ENCODE peak calls at places on chromosome 5, in ten cellular contexts. G, V, F, W, A, D, J, S, P and Y are unnamed samples.

GRCh38 chr5:36740259-36740898 is 134.0 kb downstream of the SLC1A3 start:
- DNase-seq in G (no peak), V (no peak), F (peak), W (no peak), A (no peak), D (no peak), J (no peak), S (no peak), P (no peak), Y (no peak)

GRCh38 chr5:1037123-1037670 is 28.6 kb downstream of the NKD2 start:
- DNase-seq in G (no peak), V (no peak), F (no peak), W (no peak), A (no peak), D (no peak), J (no peak), S (no peak), P (no peak), Y (no peak)

GRCh38 chr5:147613359-147613758 is 103.5 kb upstream of the DPYSL3 start:
- DNase-seq in G (no peak), V (no peak), F (peak), W (no peak), A (no peak), D (no peak), J (no peak), S (peak), P (no peak), Y (peak)

GRCh38 chr5:83069406-83069805 is 7.8 kb downstream of the TMEM167A start:
- DNase-seq in G (no peak), V (peak), F (no peak), W (no peak), A (no peak), D (no peak), J (no peak), S (no peak), P (no peak), Y (no peak)

GRCh38 chr5:172688735-172689572 is 47.9 kb downstream of the NEURL1B start:
- DNase-seq in G (no peak), V (peak), F (no peak), W (no peak), A (no peak), D (peak), J (no peak), S (no peak), P (no peak), Y (no peak)

GRCh38 chr5:97489010-97489840 is 306.2 kb upstream of the RIOK2 start:
- DNase-seq in G (no peak), V (no peak), F (no peak), W (no peak), A (no peak), D (no peak), J (no peak), S (no peak), P (no peak), Y (no peak)

GRCh38 chr5:154756203-154756870 is 1.2 kb downstream of the LARP1 start:
- DNase-seq in G (peak), V (peak), F (no peak), W (peak), A (peak), D (peak), J (peak), S (no peak), P (peak), Y (no peak)

GRCh38 chr5:25025836-25026235 is 381.1 kb upstream of the CDH10 start:
- DNase-seq in G (no peak), V (no peak), F (no peak), W (no peak), A (no peak), D (no peak), J (no peak), S (no peak), P (no peak), Y (no peak)

GRCh38 chr5:1521054-1521453 is 2.7 kb downstream of the LPCAT1 start:
- DNase-seq in G (no peak), V (no peak), F (no peak), W (no peak), A (no peak), D (no peak), J (no peak), S (no peak), P (no peak), Y (no peak)

GRCh38 chr5:61353293-61353692 is 21.2 kb downstream of the ZSWIM6 start:
- DNase-seq in G (no peak), V (no peak), F (no peak), W (no peak), A (no peak), D (no peak), J (no peak), S (no peak), P (no peak), Y (no peak)

GRCh38 chr5:159877894-159878448 is 38.3 kb upstream of the ADRA1B start:
- DNase-seq in G (no peak), V (no peak), F (no peak), W (no peak), A (no peak), D (no peak), J (no peak), S (no peak), P (no peak), Y (no peak)

GRCh38 chr5:31270396-31270795 is 76.9 kb downstream of the CDH6 start:
- DNase-seq in G (no peak), V (peak), F (peak), W (peak), A (no peak), D (peak), J (no peak), S (no peak), P (no peak), Y (no peak)

GRCh38 chr5:30239331-30240022 is 954.0 kb upstream of the CDH6 start:
- DNase-seq in G (no peak), V (no peak), F (no peak), W (no peak), A (no peak), D (no peak), J (no peak), S (no peak), P (no peak), Y (no peak)

GRCh38 chr5:57174128-57174849 is 430 bp downstream of the GPBP1 start:
- DNase-seq in G (no peak), V (peak), F (no peak), W (no peak), A (no peak), D (peak), J (peak), S (no peak), P (peak), Y (no peak)

GRCh38 chr5:159242656-159243055 is 20.4 kb upstream of the UBLCP1 start:
- DNase-seq in G (no peak), V (no peak), F (no peak), W (no peak), A (no peak), D (no peak), J (no peak), S (no peak), P (no peak), Y (no peak)

GRCh38 chr5:95720094-95720793 is 10.9 kb upstream of the RHOBTB3 start:
- DNase-seq in G (no peak), V (no peak), F (no peak), W (no peak), A (no peak), D (no peak), J (no peak), S (no peak), P (no peak), Y (no peak)

GRCh38 chr5:136998864-136999263 is 500.3 kb downstream of the SPOCK1 start:
- DNase-seq in G (no peak), V (no peak), F (no peak), W (no peak), A (no peak), D (no peak), J (no peak), S (no peak), P (no peak), Y (no peak)

GRCh38 chr5:170693701-170694100 is 89.8 kb upstream of the GABRP start:
- DNase-seq in G (no peak), V (no peak), F (no peak), W (no peak), A (no peak), D (no peak), J (no peak), S (no peak), P (no peak), Y (no peak)

GRCh38 chr5:87195104-87195581 is 72.5 kb upstream of the RASA1 start:
- DNase-seq in G (peak), V (peak), F (peak), W (no peak), A (no peak), D (no peak), J (no peak), S (peak), P (no peak), Y (peak)

GRCh38 chr5:32170303-32171170 is 3.6 kb downstream of the GOLPH3 start:
- DNase-seq in G (no peak), V (peak), F (no peak), W (no peak), A (no peak), D (no peak), J (no peak), S (peak), P (no peak), Y (peak)

GRCh38 chr5:142293486-142293885 is 31.3 kb downstream of the SPRY4 start:
- DNase-seq in G (no peak), V (peak), F (no peak), W (no peak), A (no peak), D (no peak), J (no peak), S (no peak), P (no peak), Y (no peak)

GRCh38 chr5:23071682-23072081 is 218.5 kb upstream of the CDH12 start:
- DNase-seq in G (no peak), V (no peak), F (no peak), W (no peak), A (no peak), D (no peak), J (no peak), S (no peak), P (no peak), Y (no peak)

GRCh38 chr5:134813827-134814226 is 31.9 kb upstream of the C5orf24 start:
- DNase-seq in G (no peak), V (no peak), F (no peak), W (no peak), A (no peak), D (peak), J (no peak), S (no peak), P (no peak), Y (no peak)

GRCh38 chr5:114839360-114839759 is 330.3 kb downstream of the TRIM36 start:
- DNase-seq in G (no peak), V (no peak), F (no peak), W (no peak), A (no peak), D (no peak), J (no peak), S (no peak), P (no peak), Y (no peak)

GRCh38 chr5:135073771-135074345 is 39.8 kb upstream of the PITX1 start:
- DNase-seq in G (no peak), V (no peak), F (peak), W (no peak), A (no peak), D (no peak), J (no peak), S (no peak), P (no peak), Y (no peak)

GRCh38 chr5:111120911-111121310 is 28.8 kb downstream of the WDR36 start:
- DNase-seq in G (no peak), V (peak), F (no peak), W (no peak), A (no peak), D (no peak), J (no peak), S (no peak), P (no peak), Y (no peak)

GRCh38 chr5:172680921-172681320 is 39.9 kb downstream of the NEURL1B start:
- DNase-seq in G (no peak), V (no peak), F (no peak), W (no peak), A (no peak), D (peak), J (no peak), S (no peak), P (no peak), Y (no peak)

GRCh38 chr5:2889946-2890475 is 138.5 kb upstream of the IRX2 start:
- DNase-seq in G (no peak), V (no peak), F (no peak), W (no peak), A (no peak), D (no peak), J (no peak), S (no peak), P (no peak), Y (no peak)

GRCh38 chr5:174589599-174589998 is 134.8 kb upstream of the MSX2 start:
- DNase-seq in G (no peak), V (no peak), F (no peak), W (no peak), A (no peak), D (no peak), J (no peak), S (no peak), P (no peak), Y (no peak)

GRCh38 chr5:126973193-126973592 is 57.2 kb downstream of the MARCHF3 start:
- DNase-seq in G (no peak), V (no peak), F (no peak), W (no peak), A (no peak), D (peak), J (no peak), S (no peak), P (no peak), Y (no peak)

GRCh38 chr5:73629456-73629855 is 3.5 kb downstream of the ARHGEF28 start:
- DNase-seq in G (no peak), V (no peak), F (no peak), W (no peak), A (no peak), D (no peak), J (no peak), S (no peak), P (no peak), Y (no peak)

GRCh38 chr5:54525226-54525625 is 7.7 kb downstream of the SNX18 start:
- DNase-seq in G (no peak), V (no peak), F (no peak), W (no peak), A (no peak), D (no peak), J (no peak), S (no peak), P (no peak), Y (no peak)

GRCh38 chr5:55003432-55004065 is 18.2 kb upstream of the ESM1 start:
- DNase-seq in G (no peak), V (no peak), F (no peak), W (no peak), A (no peak), D (no peak), J (no peak), S (no peak), P (no peak), Y (no peak)